ENCODE peak calls at places on chromosomes 1 and 21, in six cellular contexts. P, W, L, N, V and X are unnamed samples.

GRCh38 chr21:44880762-44881585 is 7.5 kb upstream of the PTTG1IP start:
- DNase-seq in L (no peak), W (peak; percentile 36), V (no peak), P (peak; percentile 20), N (no peak), X (no peak)

GRCh38 chr1:157404063-157404501 is 148.2 kb downstream of the FCRL5 start:
- DNase-seq in P (no peak), N (no peak), L (no peak), V (no peak), W (peak; percentile 23), X (no peak)

GRCh38 chr1:6234502-6235295 is 1.1 kb downstream of the ICMT start:
- DNase-seq in W (peak; percentile 32), N (no peak), P (no peak), L (no peak), V (no peak), X (no peak)

GRCh38 chr1:19488136-19488535 is 2.8 kb upstream of the CAPZB start:
- DNase-seq in N (no peak), P (no peak), L (no peak), W (no peak), V (no peak), X (no peak)

GRCh38 chr1:1929639-1930545 is 10.8 kb upstream of the TMEM52 start:
- DNase-seq in L (peak; percentile 7), N (no peak), V (no peak), P (no peak), W (no peak), X (no peak)

GRCh38 chr1:114154146-114154962 is 685 bp upstream of the SYT6 start:
- DNase-seq in N (no peak), W (no peak), P (peak; percentile 13), L (no peak), V (no peak), X (no peak)

GRCh38 chr1:27011058-27011764 is 1.4 kb downstream of the TENT5B start:
- DNase-seq in P (peak; percentile 66), W (no peak), N (no peak), V (peak; percentile 81), L (peak; percentile 57), X (peak; percentile 81)

GRCh38 chr21:34967509-34968289 is 81.4 kb downstream of the RUNX1 start:
- DNase-seq in P (peak; percentile 23), N (no peak), L (no peak), V (no peak), W (no peak), X (no peak)

GRCh38 chr1:108722292-108722691 is 9.6 kb downstream of the FNDC7 start:
- DNase-seq in W (no peak), V (no peak), N (no peak), L (no peak), P (peak; percentile 42), X (no peak)

GRCh38 chr21:46667191-46667734 is 31.8 kb downstream of the PRMT2 start:
- DNase-seq in L (no peak), N (no peak), P (no peak), V (peak; percentile 45), W (no peak), X (no peak)

GRCh38 chr1:166282391-166283137 is 115.8 kb upstream of the FAM78B start:
- DNase-seq in N (no peak), L (no peak), W (no peak), P (no peak), V (no peak), X (no peak)

GRCh38 chr1:163427336-163427735 is 105.6 kb downstream of the NUF2 start:
- DNase-seq in P (no peak), V (no peak), N (no peak), W (no peak), L (no peak), X (no peak)

GRCh38 chr1:233020441-233020840 is 70.0 kb downstream of the NTPCR start:
- DNase-seq in L (no peak), W (no peak), P (no peak), V (no peak), N (no peak), X (peak; percentile 33)

GRCh38 chr1:83995649-83996048 is 3.3 kb downstream of the TTLL7 start:
- DNase-seq in V (no peak), N (no peak), W (no peak), L (no peak), P (no peak), X (no peak)

GRCh38 chr1:36134805-36135339 is 9.8 kb upstream of the COL8A2 start:
- DNase-seq in V (peak; percentile 34), N (no peak), W (peak; percentile 60), P (peak; percentile 66), L (peak; percentile 45), X (peak; percentile 70)

GRCh38 chr21:20701235-20701634 is 297.0 kb upstream of the NCAM2 start:
- DNase-seq in W (no peak), N (no peak), V (no peak), P (no peak), L (no peak), X (no peak)

GRCh38 chr1:154423303-154423987 is 18.3 kb downstream of the IL6R start:
- DNase-seq in V (no peak), W (no peak), P (peak; percentile 66), N (no peak), L (no peak), X (no peak)

DNA sequence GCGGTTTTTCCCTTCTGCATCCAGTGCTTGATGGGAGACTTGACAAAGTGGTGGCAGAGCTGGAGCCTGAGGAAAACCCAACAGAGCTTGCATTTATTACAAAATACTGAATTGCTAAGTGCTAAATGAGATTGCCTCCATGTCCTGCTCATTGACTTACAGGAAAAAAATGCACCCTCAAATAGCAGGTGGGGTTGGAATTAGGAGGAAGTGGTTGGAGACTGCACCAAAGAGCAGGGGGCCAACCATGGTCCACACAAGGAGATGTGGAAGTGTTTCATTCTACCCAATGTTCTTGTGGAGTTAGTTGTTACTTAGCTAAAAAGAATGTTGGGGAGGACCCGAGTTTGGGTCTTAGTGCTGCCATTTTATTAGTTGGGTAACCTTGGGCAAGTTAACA is 140.6 kb downstream of the S1PR1 start:
- DNase-seq in N (no peak), P (no peak), L (no peak), V (no peak), W (no peak), X (no peak)
- TF ChIP-seq CTCF in N (no peak), P (no peak), L (no peak), V (no peak), W (no peak), X (no peak)

GRCh38 chr1:55317263-55317662 is 102.1 kb upstream of the USP24 start:
- DNase-seq in L (no peak), N (no peak), W (no peak), V (no peak), P (no peak), X (no peak)

GRCh38 chr1:55317673-55318072 is 102.5 kb upstream of the USP24 start:
- DNase-seq in N (no peak), L (no peak), W (no peak), P (no peak), V (no peak), X (no peak)

GRCh38 chr1:55315552-55315951 is 100.4 kb upstream of the USP24 start:
- DNase-seq in N (no peak), V (no peak), W (no peak), P (no peak), L (no peak), X (no peak)

GRCh38 chr1:55314740-55315139 is 99.6 kb upstream of the USP24 start:
- DNase-seq in P (no peak), L (no peak), V (no peak), W (no peak), N (no peak), X (no peak)

DNA sequence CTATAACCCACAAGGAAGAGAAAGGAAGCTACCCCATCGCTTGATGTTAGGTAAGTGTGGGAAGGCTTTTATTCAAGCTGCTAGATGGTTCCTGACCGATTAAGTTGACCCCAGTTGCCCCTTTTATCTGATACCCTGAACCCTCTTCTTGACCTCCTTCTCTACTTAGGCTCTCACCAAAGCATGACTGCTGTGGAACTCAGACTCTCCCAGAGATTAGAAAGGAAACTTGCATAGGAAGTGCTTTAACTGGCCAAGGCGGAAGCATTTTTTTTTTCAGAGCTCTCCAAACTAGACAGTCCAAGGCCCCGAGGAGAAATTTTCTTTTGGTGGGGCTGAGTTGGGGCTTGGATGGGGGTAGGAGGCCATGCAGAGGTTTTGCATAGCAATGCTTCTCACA is 101.3 kb upstream of the USP24 start:
- DNase-seq in N (no peak), V (no peak), L (no peak), P (no peak), W (no peak), X (no peak)
- H3K4me3 ChIP-seq in N (no peak overlapping the region), V (no peak overlapping the region), L (no peak overlapping the region), P (no peak overlapping the region), W (no peak overlapping the region), X (no peak overlapping the region)

DNA sequence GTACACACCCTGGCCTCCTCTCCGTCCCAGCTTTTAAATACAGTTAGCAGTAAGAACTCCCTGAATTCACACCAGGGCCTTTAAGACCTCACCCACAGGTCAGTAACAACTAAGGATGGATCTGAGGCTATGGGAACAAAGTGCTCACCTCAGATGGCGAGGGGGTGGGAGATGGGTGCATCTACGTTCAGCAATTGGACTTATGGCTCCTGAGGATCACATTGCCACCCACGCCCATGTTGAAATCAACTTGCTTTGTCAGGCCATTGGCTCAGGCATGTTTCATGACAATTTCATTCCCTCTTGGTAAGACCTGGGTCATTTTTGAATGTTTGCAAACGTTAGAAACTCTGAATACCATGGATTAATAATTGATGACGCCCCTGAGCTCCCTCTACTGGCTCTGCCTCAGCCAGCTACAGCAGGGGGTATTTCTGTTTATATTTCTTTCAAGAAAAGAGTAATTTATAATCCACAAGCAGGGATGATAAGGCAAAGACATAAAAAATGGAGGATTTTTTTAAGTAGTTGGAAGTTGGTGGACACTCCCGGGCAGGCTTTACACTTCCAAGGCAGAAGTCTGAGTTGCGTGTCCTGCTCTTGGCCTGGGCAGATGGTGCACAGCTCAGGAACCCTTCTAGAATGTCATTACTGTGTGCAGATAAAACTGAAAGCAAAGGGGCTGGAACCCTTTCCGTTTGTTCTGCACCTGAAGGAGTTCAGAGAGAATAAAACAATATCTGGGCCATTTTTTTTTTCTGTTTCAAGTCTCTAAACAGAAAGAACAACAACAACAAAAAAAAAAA is 13.7 kb upstream of the LBR start:
- DNase-seq in W (peak; percentile 68), N (no peak), P (no peak), L (peak; percentile 80), V (peak; percentile 72), X (peak; percentile 66)
- H3K27ac ChIP-seq in W (peak overlapping the region; percentile 84), N (no peak overlapping the region), P (no peak overlapping the region), L (peak overlapping the region; percentile 91), V (peak overlapping the region; percentile 29), X (peak overlapping the region; percentile 20)

DNA sequence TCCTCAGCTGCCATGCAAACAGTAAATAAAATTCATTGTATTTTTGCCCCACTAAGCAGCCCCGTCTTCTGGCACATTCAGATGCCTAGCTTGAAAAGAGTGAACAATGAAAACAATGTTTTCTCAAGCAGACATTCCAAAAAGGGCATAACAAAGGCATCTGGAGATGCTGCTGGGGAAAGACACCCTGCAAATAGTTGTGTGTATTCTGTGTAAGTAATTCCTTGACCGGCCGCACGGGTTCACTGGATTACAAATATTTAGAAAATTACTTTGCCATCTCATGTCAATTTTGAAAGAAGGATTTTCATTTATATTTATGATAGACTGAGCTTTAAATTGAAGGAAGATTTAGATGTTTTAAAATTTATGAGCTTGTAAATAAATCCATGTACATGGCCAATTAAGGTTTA is 142.2 kb downstream of the SLC45A1 start:
- DNase-seq in P (no peak), V (no peak), N (no peak), W (no peak), L (no peak), X (no peak)
- TF ChIP-seq CTCF in P (no peak), V (no peak), N (peak; percentile 18), W (no peak), L (peak; percentile 13), X (no peak)

GRCh38 chr1:71850515-71850914 is 431.8 kb downstream of the NEGR1 start:
- DNase-seq in L (no peak), V (no peak), W (no peak), N (no peak), P (no peak), X (no peak)

GRCh38 chr1:71853391-71853790 is 428.9 kb downstream of the NEGR1 start:
- DNase-seq in P (no peak), L (no peak), W (no peak), N (no peak), V (no peak), X (no peak)

GRCh38 chr1:71850936-71851335 is 431.4 kb downstream of the NEGR1 start:
- DNase-seq in W (no peak), V (no peak), L (no peak), P (peak; percentile 45), N (no peak), X (peak; percentile 15)
- H3K4me3 ChIP-seq in W (no peak overlapping the region), V (no peak overlapping the region), L (no peak overlapping the region), P (no peak overlapping the region), N (no peak overlapping the region), X (no peak overlapping the region)